ENCODE peak calls at places on chromosomes 16 and 17, in seven cellular contexts. One of them, this sample, is unnamed.

GRCh38 chr17:79664925-79665738 is 54.3 kb upstream of the RBFOX3 start:
- DNase-seq in AG04450: no peak
- DNase-seq in cardiac muscle cell: peak; percentile 5
- DNase-seq in GM12864: no peak
- DNase-seq in HFF-Myc: no peak
- DNase-seq in breast epithelium: peak; percentile 63
- DNase-seq in adipocyte: peak; percentile 3
- DNase-seq in this sample: peak; percentile 65

GRCh38 chr16:84874983-84875382 is 55.2 kb downstream of the CRISPLD2 start:
- DNase-seq in AG04450: no peak
- DNase-seq in cardiac muscle cell: no peak
- DNase-seq in breast epithelium: no peak
- DNase-seq in adipocyte: peak; percentile 30
- DNase-seq in GM12864: no peak
- DNase-seq in HFF-Myc: no peak
- DNase-seq in this sample: no peak

GRCh38 chr16:28873543-28874201 is 4.6 kb upstream of the ATP2A1 start:
- DNase-seq in cardiac muscle cell: no peak
- DNase-seq in AG04450: no peak
- DNase-seq in HFF-Myc: no peak
- DNase-seq in breast epithelium: no peak
- DNase-seq in adipocyte: peak; percentile 38
- DNase-seq in GM12864: no peak
- DNase-seq in this sample: peak; percentile 44

GRCh38 chr17:34382586-34383224 is 19.7 kb upstream of the CCL1 start:
- DNase-seq in adipocyte: no peak
- DNase-seq in breast epithelium: no peak
- DNase-seq in AG04450: no peak
- DNase-seq in GM12864: no peak
- DNase-seq in HFF-Myc: no peak
- DNase-seq in cardiac muscle cell: no peak
- DNase-seq in this sample: no peak

GRCh38 chr17:45775148-45775547 is 9.0 kb upstream of the CRHR1 start:
- DNase-seq in adipocyte: no peak
- DNase-seq in breast epithelium: peak; percentile 38
- DNase-seq in GM12864: no peak
- DNase-seq in HFF-Myc: no peak
- DNase-seq in AG04450: no peak
- DNase-seq in cardiac muscle cell: no peak
- DNase-seq in this sample: no peak

GRCh38 chr16:31216116-31216469 is 842 bp downstream of the PYDC1 start:
- DNase-seq in HFF-Myc: no peak
- DNase-seq in cardiac muscle cell: no peak
- DNase-seq in GM12864: no peak
- DNase-seq in AG04450: no peak
- DNase-seq in breast epithelium: no peak
- DNase-seq in adipocyte: no peak
- DNase-seq in this sample: no peak

GRCh38 chr17:64084086-64084939 is 45.6 kb downstream of the ERN1 start:
- DNase-seq in cardiac muscle cell: no peak
- DNase-seq in HFF-Myc: no peak
- DNase-seq in adipocyte: no peak
- DNase-seq in GM12864: no peak
- DNase-seq in AG04450: no peak
- DNase-seq in breast epithelium: no peak
- DNase-seq in this sample: no peak

GRCh38 chr17:46074540-46074939 is 75.5 kb downstream of the STH start:
- DNase-seq in cardiac muscle cell: no peak
- DNase-seq in GM12864: no peak
- DNase-seq in adipocyte: no peak
- DNase-seq in breast epithelium: no peak
- DNase-seq in HFF-Myc: no peak
- DNase-seq in AG04450: no peak
- DNase-seq in this sample: no peak

GRCh38 chr17:1298616-1299015 is 19.2 kb downstream of the TRARG1 start:
- DNase-seq in adipocyte: peak; percentile 38
- DNase-seq in breast epithelium: no peak
- DNase-seq in AG04450: no peak
- DNase-seq in cardiac muscle cell: peak; percentile 40
- DNase-seq in GM12864: no peak
- DNase-seq in HFF-Myc: no peak
- DNase-seq in this sample: peak; percentile 14

GRCh38 chr17:35797370-35797769 is 1.9 kb upstream of the MMP28 start:
- DNase-seq in adipocyte: no peak
- DNase-seq in cardiac muscle cell: no peak
- DNase-seq in HFF-Myc: no peak
- DNase-seq in GM12864: no peak
- DNase-seq in breast epithelium: no peak
- DNase-seq in AG04450: no peak
- DNase-seq in this sample: no peak
- H3K4me3 ChIP-seq in adipocyte: no peak overlapping the region
- H3K4me3 ChIP-seq in cardiac muscle cell: no peak overlapping the region
- H3K4me3 ChIP-seq in HFF-Myc: no peak overlapping the region
- H3K4me3 ChIP-seq in GM12864: no peak overlapping the region
- H3K4me3 ChIP-seq in breast epithelium: no peak overlapping the region
- H3K4me3 ChIP-seq in AG04450: no peak overlapping the region
- H3K4me3 ChIP-seq in this sample: no peak overlapping the region

GRCh38 chr16:25692307-25692706 is 548 bp downstream of the HS3ST4 start:
- DNase-seq in AG04450: no peak
- DNase-seq in breast epithelium: no peak
- DNase-seq in HFF-Myc: no peak
- DNase-seq in cardiac muscle cell: peak; percentile 48
- DNase-seq in adipocyte: no peak
- DNase-seq in GM12864: no peak
- DNase-seq in this sample: no peak
- H3K4me3 ChIP-seq in AG04450: no peak overlapping the region
- H3K4me3 ChIP-seq in breast epithelium: peak overlapping the region; percentile 51
- H3K4me3 ChIP-seq in HFF-Myc: no peak overlapping the region
- H3K4me3 ChIP-seq in cardiac muscle cell: peak overlapping the region; percentile 73
- H3K4me3 ChIP-seq in adipocyte: no peak overlapping the region
- H3K4me3 ChIP-seq in GM12864: no peak overlapping the region
- H3K4me3 ChIP-seq in this sample: no peak overlapping the region

GRCh38 chr17:68599873-68600122 is 1.4 kb downstream of the FAM20A start:
- DNase-seq in GM12864: no peak
- DNase-seq in cardiac muscle cell: no peak
- DNase-seq in AG04450: no peak
- DNase-seq in adipocyte: no peak
- DNase-seq in breast epithelium: no peak
- DNase-seq in HFF-Myc: no peak
- DNase-seq in this sample: no peak

GRCh38 chr17:68599091-68599872 is 1.9 kb downstream of the FAM20A start:
- DNase-seq in breast epithelium: no peak
- DNase-seq in HFF-Myc: no peak
- DNase-seq in adipocyte: no peak
- DNase-seq in cardiac muscle cell: no peak
- DNase-seq in AG04450: no peak
- DNase-seq in GM12864: no peak
- DNase-seq in this sample: peak; percentile 45

GRCh38 chr17:68601565-68602266 is 549 bp upstream of the FAM20A start:
- DNase-seq in AG04450: no peak
- DNase-seq in adipocyte: no peak
- DNase-seq in HFF-Myc: no peak
- DNase-seq in cardiac muscle cell: no peak
- DNase-seq in breast epithelium: no peak
- DNase-seq in GM12864: no peak
- DNase-seq in this sample: no peak

GRCh38 chr17:68600881-68601564 is at the start of gene FAM20A:
- DNase-seq in breast epithelium: no peak
- DNase-seq in HFF-Myc: no peak
- DNase-seq in cardiac muscle cell: peak; percentile 66
- DNase-seq in GM12864: no peak
- DNase-seq in AG04450: no peak
- DNase-seq in adipocyte: peak; percentile 63
- DNase-seq in this sample: no peak

GRCh38 chr17:68600123-68600880 is 865 bp downstream of the FAM20A start:
- DNase-seq in cardiac muscle cell: peak; percentile 80
- DNase-seq in HFF-Myc: no peak
- DNase-seq in GM12864: no peak
- DNase-seq in adipocyte: peak; percentile 45
- DNase-seq in AG04450: no peak
- DNase-seq in breast epithelium: no peak
- DNase-seq in this sample: no peak
- H3K4me3 ChIP-seq in cardiac muscle cell: peak overlapping the region; percentile 82
- H3K4me3 ChIP-seq in HFF-Myc: peak overlapping the region; percentile 52
- H3K4me3 ChIP-seq in GM12864: no peak overlapping the region
- H3K4me3 ChIP-seq in adipocyte: peak overlapping the region; percentile 89
- H3K4me3 ChIP-seq in AG04450: peak overlapping the region; percentile 27
- H3K4me3 ChIP-seq in breast epithelium: peak overlapping the region; percentile 63
- H3K4me3 ChIP-seq in this sample: peak overlapping the region; percentile 62

GRCh38 chr16:68284847-68285246 is 20.5 kb downstream of the SLC7A6 start:
- DNase-seq in cardiac muscle cell: no peak
- DNase-seq in AG04450: no peak
- DNase-seq in adipocyte: no peak
- DNase-seq in GM12864: peak; percentile 72
- DNase-seq in HFF-Myc: no peak
- DNase-seq in breast epithelium: no peak
- DNase-seq in this sample: no peak

GRCh38 chr16:68287276-68288251 is 23.2 kb downstream of the SLC7A6OS start:
- DNase-seq in breast epithelium: peak; percentile 40
- DNase-seq in AG04450: no peak
- DNase-seq in adipocyte: peak; percentile 85
- DNase-seq in HFF-Myc: peak; percentile 43
- DNase-seq in cardiac muscle cell: no peak
- DNase-seq in GM12864: no peak
- DNase-seq in this sample: peak; percentile 92

GRCh38 chr16:68286153-68287074 is 22.1 kb downstream of the SLC7A6 start:
- DNase-seq in adipocyte: no peak
- DNase-seq in breast epithelium: no peak
- DNase-seq in AG04450: no peak
- DNase-seq in GM12864: peak; percentile 59
- DNase-seq in HFF-Myc: no peak
- DNase-seq in cardiac muscle cell: no peak
- DNase-seq in this sample: no peak

GRCh38 chr16:68283840-68284595 is 19.7 kb downstream of the SLC7A6 start:
- DNase-seq in cardiac muscle cell: peak; percentile 18
- DNase-seq in GM12864: peak; percentile 49
- DNase-seq in adipocyte: peak; percentile 75
- DNase-seq in HFF-Myc: no peak
- DNase-seq in breast epithelium: no peak
- DNase-seq in AG04450: no peak
- DNase-seq in this sample: peak; percentile 65

DNA sequence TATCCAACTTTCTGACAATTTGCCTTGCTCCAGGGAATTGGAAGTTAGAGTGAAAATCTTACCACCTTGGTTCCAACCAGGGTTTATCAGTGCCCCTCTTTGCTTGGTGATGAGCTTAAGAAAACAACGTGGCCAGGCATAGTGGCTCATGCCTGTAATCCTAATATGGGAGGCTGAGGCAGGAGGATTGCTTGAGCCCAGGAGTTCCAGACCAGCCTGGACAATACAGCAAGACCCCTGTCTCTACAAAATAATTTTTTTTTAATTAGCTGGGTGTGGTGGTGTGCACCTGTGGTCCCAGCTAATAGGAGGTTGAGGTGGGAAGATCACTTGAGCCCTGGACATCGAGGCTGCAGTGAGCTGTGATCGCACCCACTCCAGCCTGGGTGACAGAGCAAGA is 21.4 kb downstream of the SLC7A6 start:
- DNase-seq in GM12864: no peak
- DNase-seq in HFF-Myc: no peak
- DNase-seq in cardiac muscle cell: no peak
- DNase-seq in AG04450: no peak
- DNase-seq in adipocyte: no peak
- DNase-seq in breast epithelium: no peak
- DNase-seq in this sample: no peak
- H3K4me3 ChIP-seq in GM12864: peak overlapping the region; percentile 8
- H3K4me3 ChIP-seq in HFF-Myc: no peak overlapping the region
- H3K4me3 ChIP-seq in cardiac muscle cell: no peak overlapping the region
- H3K4me3 ChIP-seq in AG04450: no peak overlapping the region
- H3K4me3 ChIP-seq in adipocyte: no peak overlapping the region
- H3K4me3 ChIP-seq in breast epithelium: no peak overlapping the region
- H3K4me3 ChIP-seq in this sample: no peak overlapping the region

DNA sequence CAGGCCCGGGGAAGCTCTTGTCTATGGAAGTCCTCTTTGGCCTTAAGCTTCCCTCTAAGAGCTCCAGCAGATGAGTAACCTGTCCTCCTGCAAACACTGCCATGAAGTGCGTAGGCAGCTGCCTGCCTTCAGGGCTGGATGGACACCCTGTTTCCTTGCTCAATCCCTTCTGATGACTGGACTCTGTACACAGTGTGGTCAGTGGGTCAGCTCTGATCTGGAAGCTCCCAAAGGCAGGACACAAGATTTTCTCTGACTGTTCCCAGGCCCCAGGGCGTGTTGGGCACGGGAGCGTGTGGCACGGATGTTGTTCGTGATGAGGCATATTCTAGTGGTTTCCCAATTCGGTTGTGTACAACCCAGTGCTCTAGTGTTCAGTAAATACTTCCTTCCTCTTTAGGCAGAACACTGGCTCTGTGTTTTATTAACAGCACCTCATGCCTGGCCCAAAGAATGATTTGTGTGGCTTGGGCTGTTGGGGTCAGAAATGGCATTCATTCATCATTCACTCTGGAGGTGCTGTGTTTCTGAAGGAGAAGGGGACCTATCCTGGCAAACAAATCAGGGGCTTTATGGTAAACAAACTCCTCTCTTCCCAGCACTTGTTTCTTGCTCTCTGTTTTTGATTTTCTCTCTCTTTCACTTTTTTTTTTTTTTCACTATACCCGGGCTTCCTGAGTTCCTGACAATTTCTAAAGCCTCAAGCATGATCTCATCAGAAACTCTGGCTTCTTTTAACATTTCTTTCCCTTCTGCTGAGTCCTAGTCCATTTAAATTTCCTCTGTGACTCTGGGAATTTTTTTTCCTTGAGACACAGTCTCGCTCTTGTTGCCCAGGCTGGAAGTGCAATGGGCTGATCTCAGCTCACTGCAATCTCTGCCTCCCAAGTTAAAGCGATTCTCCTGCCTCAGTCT is 12.0 kb upstream of the RNF157 start:
- DNase-seq in adipocyte: peak; percentile 95
- DNase-seq in HFF-Myc: no peak
- DNase-seq in cardiac muscle cell: no peak
- DNase-seq in GM12864: no peak
- DNase-seq in breast epithelium: peak; percentile 82
- DNase-seq in AG04450: peak; percentile 80
- DNase-seq in this sample: peak; percentile 99
- H3K4me3 ChIP-seq in adipocyte: peak overlapping the region; percentile 50
- H3K4me3 ChIP-seq in HFF-Myc: no peak overlapping the region
- H3K4me3 ChIP-seq in cardiac muscle cell: no peak overlapping the region
- H3K4me3 ChIP-seq in GM12864: no peak overlapping the region
- H3K4me3 ChIP-seq in breast epithelium: no peak overlapping the region
- H3K4me3 ChIP-seq in AG04450: no peak overlapping the region
- H3K4me3 ChIP-seq in this sample: no peak overlapping the region

This sample was measured in foreskin fibroblast.